ENCODE peak calls at places on chromosomes 3 and 15, in nine cellular contexts. H, K, F, C, D, U, Y, Z and N are unnamed samples.

GRCh38 chr3:53671192-53672021 is 174.8 kb downstream of the CHDH start:
- DNase-seq in F (no peak), K (no peak), Z (no peak), H (no peak), C (no peak), U (no peak), D (no peak), Y (peak), N (no peak)

GRCh38 chr3:40719660-40720287 is 195.0 kb downstream of the ZNF621 start:
- DNase-seq in Z (no peak), H (no peak), Y (peak), K (no peak), F (peak), D (peak), C (no peak), U (no peak), N (no peak)

GRCh38 chr3:47347217-47347801 is 33.5 kb upstream of the PTPN23 start:
- DNase-seq in Z (peak), C (no peak), F (no peak), D (no peak), H (no peak), U (no peak), K (no peak), Y (no peak), N (peak)

GRCh38 chr3:154224366-154224765 is 99.9 kb downstream of the DHX36 start:
- DNase-seq in D (no peak), C (no peak), Z (no peak), U (no peak), H (no peak), K (no peak), Y (no peak), F (no peak), N (no peak)

GRCh38 chr3:148006508-148006907 is 597.3 kb downstream of the ZIC1 start:
- DNase-seq in H (no peak), C (no peak), Y (no peak), D (no peak), F (no peak), U (no peak), Z (no peak), K (no peak), N (peak)

GRCh38 chr15:88498991-88499390 is 31.5 kb downstream of the MRPS11 start:
- DNase-seq in H (no peak), Y (no peak), U (no peak), F (peak), D (no peak), C (no peak), K (no peak), Z (no peak), N (no peak)

GRCh38 chr3:87272718-87273337 is 3.6 kb downstream of the POU1F1 start:
- DNase-seq in Y (no peak), U (no peak), Z (peak), H (no peak), K (no peak), C (no peak), F (no peak), D (no peak), N (no peak)

GRCh38 chr3:168436327-168436726 is 340.6 kb upstream of the GOLIM4 start:
- DNase-seq in H (no peak), U (no peak), K (no peak), F (no peak), C (no peak), Y (no peak), Z (no peak), D (no peak), N (no peak)

GRCh38 chr3:95923496-95924210 is 890.7 kb upstream of the EPHA6 start:
- DNase-seq in K (no peak), U (no peak), H (peak), F (peak), Y (no peak), D (peak), C (no peak), Z (no peak), N (peak)

GRCh38 chr15:40347559-40348470 is 3.0 kb upstream of the PHGR1 start:
- DNase-seq in H (no peak), K (no peak), Y (no peak), C (no peak), Z (no peak), U (peak), F (no peak), D (no peak), N (no peak)

GRCh38 chr3:64216706-64217105 is 8.6 kb downstream of the PRICKLE2 start:
- DNase-seq in U (no peak), F (no peak), C (no peak), K (no peak), D (peak), Z (no peak), H (no peak), Y (no peak), N (peak)

GRCh38 chr15:88447741-88448140 is 19.4 kb downstream of the MRPL46 start:
- DNase-seq in Y (no peak), C (no peak), F (no peak), D (no peak), K (no peak), U (no peak), Z (no peak), H (no peak), N (no peak)

GRCh38 chr3:188646592-188646991 is 492.6 kb downstream of the LPP start:
- DNase-seq in H (no peak), K (no peak), Y (peak), U (no peak), F (no peak), D (no peak), Z (no peak), C (no peak), N (peak)

GRCh38 chr3:128489860-128490649 is 2.9 kb downstream of the GATA2 start:
- DNase-seq in F (no peak), D (no peak), K (peak), U (peak), H (no peak), C (no peak), Y (peak), Z (no peak), N (peak)

GRCh38 chr15:83651541-83651940 is 2.4 kb upstream of the ADAMTSL3 start:
- DNase-seq in K (no peak), D (no peak), U (no peak), C (no peak), H (no peak), Y (no peak), F (no peak), Z (no peak), N (no peak)

GRCh38 chr3:46908294-46908985 is 30.9 kb downstream of the PTH1R start:
- DNase-seq in H (no peak), Y (no peak), K (peak), U (peak), D (no peak), Z (no peak), C (no peak), F (no peak), N (peak)

GRCh38 chr15:79463043-79463780 is 31.1 kb downstream of the MINAR1 start:
- DNase-seq in U (no peak), C (no peak), F (no peak), H (no peak), K (no peak), D (no peak), Y (no peak), Z (no peak), N (no peak)

GRCh38 chr3:52020796-52021195 is 25.1 kb upstream of the RPL29 start:
- DNase-seq in Y (no peak), Z (no peak), C (no peak), K (no peak), U (no peak), H (no peak), F (no peak), D (no peak), N (no peak)

GRCh38 chr3:13452490-13453335 is 27.4 kb upstream of the HDAC11 start:
- DNase-seq in Z (peak), D (peak), C (peak), F (peak), K (peak), H (no peak), Y (no peak), U (peak), N (peak)

GRCh38 chr3:65342084-65342683 is 654.4 kb upstream of the ADAMTS9 start:
- DNase-seq in H (peak), Z (peak), K (no peak), D (peak), C (no peak), U (peak), F (peak), Y (no peak), N (peak)

GRCh38 chr3:51338632-51339031 is 46.5 kb upstream of the MANF start:
- DNase-seq in F (no peak), Y (no peak), H (no peak), C (no peak), U (no peak), Z (no peak), D (no peak), K (no peak), N (no peak)